ENCODE peak calls at places on chromosomes 3 and 15, in four cellular contexts. N is HCT116, W is Panc1, C is transverse colon. X is an unnamed sample.

GRCh38 chr3:101351834-101352233 is 31.5 kb upstream of the IMPG2 start:
- DNase-seq in N (no peak), W (no peak), C (no peak), X (no peak)

GRCh38 chr3:161305095-161305991 is 66.0 kb downstream of the SPTSSB start:
- DNase-seq in N (no peak), W (no peak), C (no peak), X (no peak)

GRCh38 chr3:30628931-30629590 is 22.7 kb downstream of the TGFBR2 start:
- DNase-seq in N (no peak), W (no peak), C (no peak), X (no peak)

GRCh38 chr3:123406598-123406997 is 42.3 kb downstream of the ADCY5 start:
- DNase-seq in N (no peak), W (no peak), C (peak; percentile 72), X (peak; percentile 70)

GRCh38 chr3:48402281-48402732 is 27.6 kb downstream of the PLXNB1 start:
- DNase-seq in N (peak; percentile 46), W (no peak), C (peak; percentile 73), X (no peak)

GRCh38 chr3:61172684-61173083 is 78.6 kb downstream of the FHIT start:
- DNase-seq in N (no peak), W (no peak), C (no peak), X (no peak)

GRCh38 chr3:105868450-105868744 is 415 bp downstream of the CBLB start:
- DNase-seq in N (no peak), W (no peak), C (peak; percentile 60), X (peak; percentile 92)

GRCh38 chr3:55332191-55332590 is 154.9 kb downstream of the WNT5A start:
- DNase-seq in N (no peak), W (no peak), C (no peak), X (no peak)

GRCh38 chr15:66985653-66986052 is 79.7 kb upstream of the SMAD3 start:
- DNase-seq in N (no peak), W (no peak), C (no peak), X (no peak)

GRCh38 chr15:95874625-95875024 is 455.9 kb upstream of the NR2F2 start:
- DNase-seq in N (no peak), W (no peak), C (no peak), X (no peak)

GRCh38 chr3:8845641-8846040 is 76.2 kb upstream of the OXTR start:
- DNase-seq in N (no peak), W (peak; percentile 64), C (no peak), X (no peak)

GRCh38 chr15:19984101-19984500 is 557.5 kb downstream of the GOLGA6L6 start:
- DNase-seq in N (no peak), W (no peak), C (no peak), X (no peak)

GRCh38 chr3:194761384-194761783 is 75.7 kb downstream of the FAM43A start:
- DNase-seq in N (no peak), W (no peak), C (no peak), X (no peak)

GRCh38 chr3:146218880-146219866 is 31.7 kb downstream of the PLSCR4 start:
- DNase-seq in N (no peak), W (no peak), C (peak; percentile 26), X (no peak)

GRCh38 chr3:72830452-72831217 is 17.6 kb downstream of the SHQ1 start:
- DNase-seq in N (no peak), W (no peak), C (no peak), X (no peak)

GRCh38 chr15:89016549-89017041 is 71.7 kb upstream of the ABHD2 start:
- DNase-seq in N (peak; percentile 23), W (no peak), C (no peak), X (no peak)

GRCh38 chr3:134665243-134665642 is 14.4 kb upstream of the KY start:
- DNase-seq in N (no peak), W (no peak), C (no peak), X (no peak)

GRCh38 chr3:45807645-45808540 is 11.6 kb upstream of the SLC6A20 start:
- DNase-seq in N (no peak), W (no peak), C (no peak), X (no peak)

GRCh38 chr15:85865070-85865684 is 70.5 kb upstream of the KLHL25 start:
- DNase-seq in N (peak; percentile 19), W (peak; percentile 15), C (peak; percentile 17), X (no peak)

GRCh38 chr3:46960081-46960701 is 16.4 kb downstream of the CCDC12 start:
- DNase-seq in N (no peak), W (no peak), C (no peak), X (peak; percentile 69)

GRCh38 chr3:11603628-11604027 is 40.1 kb downstream of the VGLL4 start:
- DNase-seq in N (no peak), W (no peak), C (no peak), X (no peak)

GRCh38 chr15:78402056-78402610 is 35.9 kb upstream of the IREB2 start:
- DNase-seq in N (no peak), W (no peak), C (no peak), X (no peak)

GRCh38 chr3:44424758-44425157 is 52.7 kb downstream of the ZNF445 start:
- DNase-seq in N (no peak), W (no peak), C (no peak), X (no peak)

GRCh38 chr3:156349111-156349510 is 205.8 kb downstream of the SSR3 start:
- DNase-seq in N (no peak), W (no peak), C (no peak), X (no peak)

GRCh38 chr3:59286791-59287531 is 237.1 kb upstream of the CFAP20DC start:
- DNase-seq in N (no peak), W (no peak), C (no peak), X (no peak)

GRCh38 chr15:75532413-75533250 is 46.5 kb downstream of the PTPN9 start:
- DNase-seq in N (peak; percentile 49), W (peak; percentile 69), C (peak; percentile 56), X (no peak)

GRCh38 chr3:60309539-60310268 is 941.5 kb downstream of the FHIT start:
- DNase-seq in N (no peak), W (no peak), C (no peak), X (no peak)

GRCh38 chr15:75203017-75203907 is 1.6 kb downstream of the C15orf39 start:
- DNase-seq in N (no peak), W (no peak), C (no peak), X (no peak)

GRCh38 chr15:90351479-90352108 is 490 bp upstream of the ZNF774 start:
- DNase-seq in N (no peak), W (no peak), C (no peak), X (peak; percentile 83)

GRCh38 chr15:90870354-90871096 is 2.1 kb downstream of the FURIN start:
- DNase-seq in N (no peak), W (no peak), C (no peak), X (no peak)

GRCh38 chr3:196341142-196341541 is 3.0 kb upstream of the TM4SF19 start:
- DNase-seq in N (no peak), W (no peak), C (no peak), X (no peak)

GRCh38 chr15:52551762-52552161 is 17.1 kb downstream of the ARPP19 start:
- DNase-seq in N (no peak), W (no peak), C (peak; percentile 15), X (peak; percentile 83)

GRCh38 chr3:113211370-113212154 is at the start of gene BOC:
- DNase-seq in N (no peak), W (no peak), C (no peak), X (no peak)

GRCh38 chr3:116809218-116809617 is 99.6 kb downstream of the TUSC7 start:
- DNase-seq in N (no peak), W (no peak), C (no peak), X (no peak)

GRCh38 chr3:41863024-41863423 is 98.9 kb downstream of the ULK4 start:
- DNase-seq in N (peak; percentile 6), W (no peak), C (no peak), X (no peak)
- TF ChIP-seq CTCF in N (peak; percentile 39), W (no peak), C (no peak), X (no peak)

GRCh38 chr15:54604963-54605362 is 591.8 kb downstream of the RSL24D1 start:
- DNase-seq in N (no peak), W (no peak), C (no peak), X (no peak)
- TF ChIP-seq POLR2AphosphoS5 in N (no peak), W (no peak), C (no peak), X (no peak)

GRCh38 chr15:62648954-62649353 is 393.6 kb upstream of the TPM1 start:
- DNase-seq in N (peak; percentile 18), W (no peak), C (no peak), X (no peak)
- TF ChIP-seq CTCF in N (peak; percentile 69), W (peak; percentile 60), C (no peak), X (no peak)

DNA sequence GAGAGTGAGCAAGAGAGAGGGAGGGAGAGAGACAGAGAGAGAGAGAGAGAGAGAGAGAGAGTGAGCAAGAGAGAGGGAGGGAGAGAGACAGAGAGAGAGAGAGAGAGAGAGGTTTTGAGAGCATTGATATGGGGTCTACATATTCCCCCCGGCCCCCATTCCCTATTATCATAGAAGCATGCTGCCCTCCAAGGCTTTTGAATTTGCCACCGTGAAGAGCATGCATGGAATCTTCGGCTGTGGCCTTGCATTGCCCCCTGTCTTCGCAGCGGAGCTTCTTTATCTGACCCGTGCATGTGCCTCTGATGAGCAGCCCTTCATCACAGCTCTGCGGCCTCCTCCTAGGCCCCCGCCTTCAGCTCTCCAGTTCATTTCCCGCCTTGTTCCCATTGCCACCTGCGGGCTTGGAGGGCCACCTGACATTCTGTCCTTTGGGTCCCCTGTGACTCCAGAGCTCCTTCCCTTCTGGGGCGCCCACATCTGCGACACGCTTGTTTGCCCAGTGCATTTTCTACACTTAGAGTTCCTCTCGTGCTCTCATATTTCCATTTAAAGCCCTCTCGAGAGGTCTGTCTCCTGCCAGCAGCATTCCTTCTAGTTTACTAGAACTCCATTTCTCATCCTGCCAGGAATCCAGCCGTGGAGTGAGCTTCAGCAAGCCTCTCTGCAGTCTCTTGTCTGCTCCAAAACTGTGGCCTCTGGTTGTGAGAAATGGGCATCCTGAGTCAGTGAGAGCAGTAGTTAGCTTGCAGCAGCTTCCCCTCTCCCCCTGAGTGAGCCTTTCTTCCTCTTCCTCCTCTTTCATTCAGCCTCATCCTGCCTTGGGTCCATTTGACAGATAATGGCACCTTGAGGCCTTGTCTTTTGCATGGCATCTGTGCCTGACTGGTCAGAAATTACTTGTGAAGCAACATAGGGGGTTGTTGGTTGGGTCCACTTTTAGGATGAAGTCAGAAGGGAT is 25.3 kb downstream of the LPP start:
- DNase-seq in N (no peak), W (no peak), C (no peak), X (no peak)
- TF ChIP-seq POLR2AphosphoS5 in N (no peak), W (no peak), C (no peak), X (peak; percentile 13)

DNA sequence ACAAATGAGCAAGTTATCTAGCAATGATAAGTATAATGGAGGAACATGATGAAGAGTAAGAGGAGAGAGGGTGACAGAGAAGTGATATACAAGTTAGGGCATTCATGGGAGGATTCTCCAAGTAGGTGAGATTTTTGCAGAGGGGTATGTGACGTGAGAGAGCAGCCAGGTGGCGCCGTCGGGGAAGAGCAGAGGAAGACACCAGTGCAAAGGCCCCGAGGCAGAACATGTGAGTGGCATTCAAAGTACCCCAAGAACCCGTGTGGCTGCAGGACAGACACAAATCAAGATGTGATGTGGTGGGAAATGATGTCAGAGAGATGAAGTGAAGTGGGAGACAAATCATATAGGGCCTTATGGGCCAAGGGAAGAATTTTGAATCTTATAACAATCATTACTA is 81.8 kb upstream of the GRM7 start:
- DNase-seq in N (peak; percentile 3), W (no peak), C (no peak), X (no peak)
- TF ChIP-seq CTCF in N (peak; percentile 51), W (no peak), C (no peak), X (no peak)

X was measured in spleen.